ENCODE peak calls at places on chromosomes 1 and 21, in eight cellular contexts. I is right lobe of liver, X is pancreas, F is brain microvascular endothelial cell, N is Panc1, H is heart left ventricle, M is neural progenitor cell, S is esophagus squamous epithelium. E is an unnamed sample.
A peak's percentile ranks its signal among the peaks of the same experiment; 100 is the strongest.

GRCh38 chr1:173161510-173162221 is 45.5 kb downstream of the TNFSF4 start:
- DNase-seq in I (no peak), X (no peak), F (peak; percentile 77), N (peak; percentile 10), H (no peak), M (no peak), S (no peak), E (peak; percentile 23)

GRCh38 chr1:28249013-28249870 is 10.1 kb upstream of the SESN2 start:
- DNase-seq in I (peak; percentile 95), X (peak; percentile 86), F (no peak), N (no peak), H (peak; percentile 71), M (peak; percentile 50), S (no peak), E (peak; percentile 73)

GRCh38 chr1:64733576-64734288 is 11.1 kb upstream of the RAVER2 start:
- DNase-seq in I (no peak), X (no peak), F (peak; percentile 82), N (no peak), H (no peak), M (no peak), S (no peak), E (no peak)

GRCh38 chr21:33682992-33683627 is 40.8 kb downstream of the ITSN1 start:
- DNase-seq in I (no peak), X (no peak), F (peak; percentile 95), N (peak; percentile 30), H (no peak), M (no peak), S (no peak), E (peak; percentile 95)

GRCh38 chr1:214952648-214953047 is 129.9 kb upstream of the KCNK2 start:
- DNase-seq in I (no peak), X (no peak), F (no peak), N (no peak), H (no peak), M (peak; percentile 57), S (no peak), E (no peak)

GRCh38 chr1:17984510-17985085 is 123.0 kb upstream of the IGSF21 start:
- DNase-seq in I (no peak), X (no peak), F (no peak), N (no peak), H (no peak), M (peak; percentile 75), S (no peak), E (no peak)

GRCh38 chr1:84603941-84604830 is 29.9 kb upstream of the CTBS start:
- DNase-seq in I (no peak), X (no peak), F (peak; percentile 84), N (peak; percentile 97), H (peak; percentile 57), M (peak; percentile 30), S (no peak), E (no peak)

GRCh38 chr1:18362150-18362549 is 118.6 kb upstream of the KLHDC7A start:
- DNase-seq in I (no peak), X (no peak), F (no peak), N (no peak), H (no peak), M (no peak), S (no peak), E (no peak)

GRCh38 chr1:63874278-63874880 is 100.6 kb downstream of the ROR1 start:
- DNase-seq in I (no peak), X (no peak), F (no peak), N (no peak), H (no peak), M (no peak), S (no peak), E (no peak)

GRCh38 chr1:52368383-52369172 is 2.6 kb upstream of the CC2D1B start:
- DNase-seq in I (peak; percentile 78), X (peak; percentile 89), F (peak; percentile 14), N (no peak), H (peak; percentile 50), M (peak; percentile 88), S (no peak), E (peak; percentile 16)

GRCh38 chr1:163761898-163762297 is 440.1 kb downstream of the NUF2 start:
- DNase-seq in I (no peak), X (no peak), F (no peak), N (no peak), H (no peak), M (no peak), S (no peak), E (no peak)

GRCh38 chr21:33931799-33932390 is 16.3 kb upstream of the ATP5PO start:
- DNase-seq in I (no peak), X (no peak), F (no peak), N (no peak), H (no peak), M (no peak), S (no peak), E (no peak)

GRCh38 chr1:231828182-231828920 is 201.8 kb downstream of the DISC1 start:
- DNase-seq in I (no peak), X (no peak), F (peak; percentile 95), N (peak; percentile 89), H (no peak), M (no peak), S (no peak), E (peak; percentile 96)

GRCh38 chr1:2972011-2972878 is 49.0 kb upstream of the ACTRT2 start:
- DNase-seq in I (no peak), X (peak; percentile 69), F (no peak), N (no peak), H (no peak), M (no peak), S (no peak), E (no peak)

GRCh38 chr1:155082301-155082940 is 3.8 kb downstream of the EFNA3 start:
- DNase-seq in I (no peak), X (peak; percentile 66), F (no peak), N (no peak), H (no peak), M (peak; percentile 51), S (no peak), E (no peak)

GRCh38 chr1:207911983-207912760 is 1.2 kb upstream of the CD34 start:
- DNase-seq in I (no peak), X (no peak), F (no peak), N (no peak), H (no peak), M (no peak), S (no peak), E (no peak)

GRCh38 chr21:29053011-29053553 is 20.4 kb downstream of the CCT8 start:
- DNase-seq in I (no peak), X (no peak), F (no peak), N (no peak), H (no peak), M (no peak), S (no peak), E (no peak)

GRCh38 chr1:206674745-206675175 is 9.9 kb upstream of the MAPKAPK2 start:
- DNase-seq in I (no peak), X (peak; percentile 29), F (peak; percentile 99), N (peak; percentile 62), H (no peak), M (no peak), S (no peak), E (peak; percentile 84)

GRCh38 chr21:34298797-34299539 is 64.8 kb upstream of the KCNE2 start:
- DNase-seq in I (no peak), X (no peak), F (no peak), N (no peak), H (no peak), M (no peak), S (no peak), E (no peak)

DNA sequence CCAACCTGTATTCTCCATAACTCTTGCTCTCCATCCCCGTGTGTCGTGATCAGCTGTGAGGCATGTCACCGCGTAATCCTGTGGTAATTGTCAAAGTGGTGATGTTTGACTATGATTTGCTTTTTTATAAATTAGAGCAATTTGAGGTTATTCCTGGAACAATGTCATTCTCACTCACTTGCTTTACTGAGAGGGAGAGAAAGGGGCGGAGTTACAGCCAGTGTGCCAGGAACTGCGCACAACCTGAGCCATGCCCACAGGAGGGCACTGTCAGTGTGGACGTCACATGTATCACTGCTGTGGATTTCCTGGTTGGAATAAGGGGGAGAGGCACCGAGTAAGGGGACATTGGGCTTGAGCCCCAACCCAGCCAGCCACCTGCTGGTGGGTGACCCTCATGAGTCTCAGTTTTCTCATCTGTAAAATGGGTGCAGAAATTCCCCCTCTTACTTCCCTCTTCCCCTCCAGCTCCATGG is 6.9 kb downstream of the ADGRB2 start:
- DNase-seq in I (no peak), X (no peak), F (no peak), N (no peak), H (no peak), M (no peak), S (no peak), E (no peak)
- TF ChIP-seq CTCF in I (no peak), X (no peak), F (peak; percentile 12), N (no peak), H (no peak), M (no peak), S (no peak), E (no peak)

DNA sequence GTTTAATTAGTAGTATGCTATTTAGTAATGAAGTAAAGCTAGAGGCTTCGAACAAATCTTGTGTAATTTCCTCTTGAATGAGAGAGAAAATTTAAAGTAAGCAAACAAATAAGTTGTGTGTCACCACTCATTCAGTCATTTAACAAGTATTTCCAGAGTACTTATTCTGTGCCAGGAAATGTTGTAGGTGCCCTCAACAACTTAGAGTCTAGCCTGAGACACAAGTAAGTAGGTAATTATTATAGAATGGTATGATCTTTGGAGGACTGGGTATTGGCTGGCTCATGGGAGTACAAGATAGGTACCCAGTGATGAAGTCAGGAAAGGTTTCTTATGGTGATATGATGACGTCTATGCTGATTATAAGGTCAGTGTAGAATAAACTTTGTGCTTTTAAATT is 17.4 kb upstream of the METTL18 start:
- DNase-seq in I (no peak), X (no peak), F (no peak), N (no peak), H (no peak), M (no peak), S (no peak), E (no peak)
- H3K36me3 ChIP-seq in I (no peaks in the 10 kb centered on the region), X (no peaks in the 10 kb centered on the region), F (no peaks in the 10 kb centered on the region), N (peaks cover 2% of the 10 kb centered on the region), H (peaks cover 9% of the 10 kb centered on the region), M (peaks cover 18% of the 10 kb centered on the region), S (no peaks in the 10 kb centered on the region), E (no peaks in the 10 kb centered on the region)

GRCh38 chr21:41897690-41898089 is 18.5 kb upstream of the PRDM15 start:
- DNase-seq in I (no peak), X (no peak), F (no peak), N (no peak), H (no peak), M (peak; percentile 62), S (no peak), E (no peak)

GRCh38 chr21:41897047-41897669 is 18.0 kb upstream of the PRDM15 start:
- DNase-seq in I (no peak), X (no peak), F (no peak), N (no peak), H (no peak), M (no peak), S (no peak), E (no peak)

GRCh38 chr21:41894511-41894910 is 15.4 kb upstream of the PRDM15 start:
- DNase-seq in I (no peak), X (no peak), F (no peak), N (no peak), H (no peak), M (no peak), S (no peak), E (no peak)

GRCh38 chr21:41894922-41895557 is 15.9 kb upstream of the PRDM15 start:
- DNase-seq in I (no peak), X (no peak), F (peak; percentile 93), N (no peak), H (no peak), M (no peak), S (no peak), E (peak; percentile 44)

GRCh38 chr21:41895643-41896493 is 16.7 kb upstream of the PRDM15 start:
- DNase-seq in I (no peak), X (no peak), F (peak; percentile 10), N (no peak), H (no peak), M (no peak), S (no peak), E (no peak)
- TF ChIP-seq CTCF in I (no peak), X (no peak), F (no peak), N (no peak), H (no peak), M (no peak), S (no peak), E (no peak)

GRCh38 chr1:201789245-201789644 is 39.7 kb upstream of the IPO9 start:
- DNase-seq in I (no peak), X (no peak), F (no peak), N (no peak), H (no peak), M (no peak), S (no peak), E (no peak)
- H3K36me3 ChIP-seq in I (no peaks in the 10 kb centered on the region), X (no peaks in the 10 kb centered on the region), F (peaks cover 93% of the 10 kb centered on the region), N (no peaks in the 10 kb centered on the region), H (peaks cover 95% of the 10 kb centered on the region), M (peaks cover 37% of the 10 kb centered on the region), S (peaks cover 11% of the 10 kb centered on the region), E (peaks cover 3% of the 10 kb centered on the region)

E was measured in kidney epithelial cell.